ENCODE peak calls at places on chromosomes 5 and 9, in five cellular contexts. E is stimulated activated CD4-positive, alpha-beta T cell treated with anti-CD3 and anti-CD28 coated beads, TNF-alpha, amount 100 ng/mL, for 4 hours; X is mesendoderm; L is HCT116; N is memory B cell. V is an unnamed sample.

GRCh38 chr9:134099123-134099761 is 31.4 kb upstream of the BRD3 start:
- DNase-seq in E (peak), X (peak), L (peak), N (peak), V (peak)

GRCh38 chr5:119347996-119348395 is 7.8 kb upstream of the TNFAIP8 start:
- DNase-seq in E (no peak), X (no peak), L (no peak), N (no peak), V (no peak)

GRCh38 chr5:90037646-90038045 is 371.9 kb downstream of the CETN3 start:
- DNase-seq in E (no peak), X (no peak), L (no peak), N (no peak), V (no peak)

GRCh38 chr5:160930361-160930760 is 78.3 kb upstream of the ATP10B start:
- DNase-seq in E (no peak), X (peak), L (no peak), N (no peak), V (no peak)

GRCh38 chr9:137802521-137803243 is 74.9 kb upstream of the CACNA1B start:
- DNase-seq in E (no peak), X (no peak), L (no peak), N (no peak), V (no peak)

GRCh38 chr5:1709186-1709803 is 90.3 kb downstream of the MRPL36 start:
- DNase-seq in E (no peak), X (peak), L (no peak), N (no peak), V (no peak)

GRCh38 chr9:33782395-33783152 is 12.8 kb upstream of the PRSS3 start:
- DNase-seq in E (no peak), X (no peak), L (no peak), N (no peak), V (no peak)

GRCh38 chr9:68704804-68705635 is at the start of gene PIP5K1B:
- DNase-seq in E (peak), X (peak), L (no peak), N (peak), V (no peak)

GRCh38 chr9:114691046-114691955 is 9.3 kb upstream of the TEX48 start:
- DNase-seq in E (no peak), X (no peak), L (peak), N (no peak), V (peak)

GRCh38 chr9:93117924-93118862 is 15.9 kb downstream of the NINJ1 start:
- DNase-seq in E (no peak), X (no peak), L (no peak), N (no peak), V (no peak)

GRCh38 chr5:14531668-14532067 is 49.9 kb upstream of the OTULINL start:
- DNase-seq in E (no peak), X (no peak), L (no peak), N (no peak), V (no peak)

GRCh38 chr5:160472482-160472881 is 50.8 kb downstream of the PTTG1 start:
- DNase-seq in E (no peak), X (no peak), L (no peak), N (no peak), V (no peak)

GRCh38 chr9:88988796-88989641 is 2.2 kb upstream of the S1PR3 start:
- DNase-seq in E (no peak), X (no peak), L (no peak), N (no peak), V (no peak)

GRCh38 chr5:158492850-158493249 is 606.9 kb downstream of the EBF1 start:
- DNase-seq in E (no peak), X (peak), L (no peak), N (no peak), V (no peak)

GRCh38 chr5:392431-392988 is 50.5 kb upstream of the EXOC3 start:
- DNase-seq in E (peak), X (peak), L (peak), N (no peak), V (peak)

GRCh38 chr9:111632051-111632450 is 917 bp downstream of the DNAJC25 start:
- DNase-seq in E (no peak), X (no peak), L (no peak), N (no peak), V (no peak)

GRCh38 chr9:98010450-98010849 is 27.3 kb downstream of the ANP32B start:
- DNase-seq in E (no peak), X (peak), L (no peak), N (peak), V (no peak)

GRCh38 chr9:124621371-124622328 is 114.5 kb upstream of the NR5A1 start:
- DNase-seq in E (no peak), X (peak), L (no peak), N (no peak), V (no peak)

GRCh38 chr5:157541452-157542118 is 34.0 kb downstream of the ADAM19 start:
- DNase-seq in E (no peak), X (peak), L (no peak), N (no peak), V (no peak)

GRCh38 chr5:35651002-35651756 is 33.5 kb downstream of the SPEF2 start:
- DNase-seq in E (peak), X (peak), L (peak), N (no peak), V (peak)

GRCh38 chr5:163696270-163696887 is 191.0 kb downstream of the MAT2B start:
- DNase-seq in E (no peak), X (peak), L (peak), N (peak), V (no peak)

GRCh38 chr9:114627553-114627952 is 16.5 kb downstream of the TMEM268 start:
- DNase-seq in E (no peak), X (no peak), L (no peak), N (no peak), V (no peak)

GRCh38 chr9:6132650-6133049 is 83.0 kb upstream of the IL33 start:
- DNase-seq in E (no peak), X (no peak), L (no peak), N (no peak), V (no peak)

V was measured in activated CD8-positive, alpha-beta memory T cell treated with anti-CD3 and anti-CD28 coated beads for 1 hour.